ENCODE peak calls at places on chromosomes 3 and 15, in seven cellular contexts. L, I, W, X, T, Z and C are unnamed samples.

GRCh38 chr3:126544596-126545281 is 14.0 kb downstream of the C3orf22 start:
- DNase-seq in L (no peak), W (peak), T (no peak), I (peak), Z (no peak), X (no peak), C (peak)

GRCh38 chr15:83733206-83733605 is 79.3 kb downstream of the ADAMTSL3 start:
- DNase-seq in L (no peak), W (no peak), I (no peak), T (no peak), Z (no peak), X (peak), C (no peak)

GRCh38 chr3:37456270-37456708 is 281.9 kb upstream of the LRRFIP2 start:
- DNase-seq in T (no peak), L (peak), W (peak), Z (no peak), I (no peak), X (peak), C (peak)

GRCh38 chr3:111923095-111923771 is 55.6 kb upstream of the ABHD10 start:
- DNase-seq in Z (no peak), L (no peak), I (no peak), W (no peak), T (no peak), X (no peak), C (no peak)

GRCh38 chr15:88299502-88299901 is 43.0 kb upstream of the NTRK3 start:
- DNase-seq in W (no peak), T (no peak), L (no peak), I (peak), Z (no peak), X (no peak), C (no peak)

GRCh38 chr3:140447991-140448390 is 229.9 kb upstream of the TRIM42 start:
- DNase-seq in I (no peak), L (no peak), T (no peak), W (no peak), Z (no peak), X (no peak), C (no peak)

GRCh38 chr3:71132995-71133730 is 450.4 kb downstream of the FOXP1 start:
- DNase-seq in L (peak), Z (no peak), I (no peak), X (no peak), W (no peak), T (no peak), C (no peak)

GRCh38 chr3:100556656-100557310 is 52.6 kb upstream of the ADGRG7 start:
- DNase-seq in T (no peak), L (no peak), W (no peak), I (no peak), Z (no peak), X (peak), C (no peak)

GRCh38 chr15:67171471-67171870 is 83.0 kb downstream of the AAGAB start:
- DNase-seq in W (no peak), X (no peak), T (no peak), L (no peak), I (no peak), Z (no peak), C (no peak)

GRCh38 chr3:117548600-117548999 is 839.0 kb downstream of the TUSC7 start:
- DNase-seq in W (no peak), T (no peak), Z (no peak), L (no peak), I (no peak), X (no peak), C (no peak)

GRCh38 chr15:77037475-77038209 is 33.3 kb downstream of the TSPAN3 start:
- DNase-seq in Z (no peak), T (peak), L (no peak), I (peak), W (no peak), X (no peak), C (peak)

GRCh38 chr3:24375947-24376384 is 118.7 kb downstream of the THRB start:
- DNase-seq in X (no peak), L (no peak), W (no peak), T (no peak), Z (no peak), I (no peak), C (no peak)

GRCh38 chr3:34056951-34057390 is 258.5 kb downstream of the PDCD6IP start:
- DNase-seq in L (no peak), I (no peak), Z (no peak), W (no peak), X (peak), T (no peak), C (no peak)

DNA sequence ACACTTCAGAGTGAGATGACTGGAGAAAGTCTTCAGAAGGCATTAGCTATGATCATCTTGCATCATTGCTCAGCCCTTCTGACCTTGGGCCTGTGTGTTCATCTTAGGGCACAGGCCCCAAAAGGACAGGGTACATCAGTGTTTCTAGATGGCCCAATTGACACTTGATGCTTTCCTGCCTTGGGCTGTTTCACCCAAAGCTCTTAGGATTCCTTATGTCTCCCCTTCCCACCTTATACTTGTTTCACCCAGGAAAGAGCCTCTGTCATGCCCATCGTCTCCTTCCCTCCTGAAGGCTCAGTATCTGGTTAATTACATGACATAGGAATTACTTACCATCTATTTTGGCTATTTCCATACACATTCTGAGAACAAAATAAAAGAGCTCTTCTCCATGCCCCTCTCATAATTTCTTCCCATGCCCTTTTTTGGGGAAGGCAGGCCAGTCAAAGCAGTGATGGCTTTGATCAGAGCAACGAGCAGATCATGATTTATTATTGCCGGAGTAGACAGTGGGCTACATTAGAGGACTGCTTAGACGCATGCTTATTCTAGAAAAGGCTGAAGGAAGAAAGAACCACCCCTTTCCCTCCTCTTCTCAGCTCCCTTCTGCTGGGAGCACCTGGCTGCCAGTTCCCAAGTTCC is 72.9 kb downstream of the GHSR start:
- DNase-seq in I (no peak), Z (no peak), T (no peak), X (no peak), L (no peak), W (no peak), C (no peak)
- H3K4me3 ChIP-seq in I (no peak), Z (no peak), T (no peak), X (no peak), L (no peak), W (no peak), C (no peak)

DNA sequence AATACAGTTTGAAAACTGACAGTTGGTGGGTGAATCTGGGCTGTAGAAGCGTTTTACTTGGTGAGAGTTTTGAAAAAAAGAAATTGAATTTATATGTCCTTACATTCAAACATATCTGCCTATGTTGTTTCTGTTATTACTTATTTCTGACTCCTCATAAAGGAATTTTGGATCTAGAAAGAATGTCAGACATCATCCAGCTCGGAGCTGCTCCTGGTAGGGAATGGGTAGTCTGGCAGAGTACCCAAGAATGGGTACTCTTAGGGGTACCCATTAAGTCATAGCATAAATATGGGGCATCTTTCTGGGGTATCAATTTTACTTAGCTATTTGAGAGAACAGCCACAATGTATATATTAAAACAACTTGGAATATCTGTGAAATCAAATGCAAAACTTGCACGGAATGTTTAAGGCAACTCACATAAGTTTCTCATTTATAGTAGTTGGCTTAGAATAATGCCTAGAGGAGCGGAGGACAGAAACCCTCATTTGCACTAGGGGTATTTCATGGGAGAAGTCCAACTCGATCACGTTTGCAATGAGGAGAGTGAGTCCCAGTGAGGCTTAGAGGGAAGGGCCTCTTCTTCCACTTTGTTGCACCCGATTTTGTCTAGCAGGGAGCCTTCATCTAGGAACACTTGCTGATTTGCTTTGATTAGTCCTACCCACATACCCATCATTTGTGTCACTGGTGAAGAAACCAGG is 2.4 kb upstream of the LARP6 start:
- DNase-seq in W (no peak), Z (no peak), T (no peak), X (peak), I (no peak), L (no peak), C (no peak)
- H3K4me3 ChIP-seq in W (no peak), Z (no peak), T (no peak), X (peak), I (no peak), L (no peak), C (no peak)

DNA sequence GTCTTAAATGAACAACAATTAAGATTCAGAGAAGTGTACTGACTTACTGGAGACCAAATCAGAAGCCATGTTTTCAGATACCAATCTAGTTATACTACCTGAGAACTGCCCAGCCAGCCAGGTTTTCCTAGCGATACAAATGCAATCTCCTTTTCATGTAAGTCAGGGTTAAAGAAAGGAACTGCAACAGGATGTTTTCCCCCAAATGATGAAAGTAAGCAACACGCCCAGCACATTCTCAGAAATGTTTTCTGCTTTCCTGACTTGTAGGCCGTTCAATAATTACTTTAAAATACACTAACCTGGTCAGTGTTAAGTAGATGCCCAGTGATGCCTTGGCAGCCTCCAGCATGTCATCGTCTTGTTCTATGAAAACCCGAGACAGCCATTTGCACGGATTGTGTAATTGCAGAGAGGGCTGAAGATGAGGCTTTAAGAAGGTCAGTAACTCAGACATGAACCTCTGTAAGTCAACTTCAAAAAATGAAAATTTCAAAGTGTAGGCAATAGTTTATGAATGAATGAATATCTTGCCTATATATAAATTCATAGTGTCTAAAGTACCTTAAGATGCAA is 30.3 kb downstream of the LINS1 start:
- DNase-seq in I (no peak), X (no peak), Z (no peak), L (no peak), T (no peak), W (no peak), C (no peak)
- H3K4me3 ChIP-seq in I (no peak), X (no peak), Z (no peak), L (no peak), T (no peak), W (no peak), C (no peak)

GRCh38 chr15:82064824-82065223 is 19.0 kb upstream of the MEX3B start:
- DNase-seq in T (no peak), W (no peak), Z (no peak), I (no peak), X (peak), L (no peak), C (no peak)
- H3K4me3 ChIP-seq in T (no peak), W (no peak), Z (no peak), I (no peak), X (no peak), L (no peak), C (no peak)

GRCh38 chr3:23079976-23080375 is 123.2 kb upstream of the UBE2E2 start:
- DNase-seq in L (no peak), X (peak), I (no peak), W (no peak), Z (no peak), T (no peak), C (no peak)
- H3K4me3 ChIP-seq in L (no peak), X (no peak), I (no peak), W (no peak), Z (no peak), T (no peak), C (no peak)

DNA sequence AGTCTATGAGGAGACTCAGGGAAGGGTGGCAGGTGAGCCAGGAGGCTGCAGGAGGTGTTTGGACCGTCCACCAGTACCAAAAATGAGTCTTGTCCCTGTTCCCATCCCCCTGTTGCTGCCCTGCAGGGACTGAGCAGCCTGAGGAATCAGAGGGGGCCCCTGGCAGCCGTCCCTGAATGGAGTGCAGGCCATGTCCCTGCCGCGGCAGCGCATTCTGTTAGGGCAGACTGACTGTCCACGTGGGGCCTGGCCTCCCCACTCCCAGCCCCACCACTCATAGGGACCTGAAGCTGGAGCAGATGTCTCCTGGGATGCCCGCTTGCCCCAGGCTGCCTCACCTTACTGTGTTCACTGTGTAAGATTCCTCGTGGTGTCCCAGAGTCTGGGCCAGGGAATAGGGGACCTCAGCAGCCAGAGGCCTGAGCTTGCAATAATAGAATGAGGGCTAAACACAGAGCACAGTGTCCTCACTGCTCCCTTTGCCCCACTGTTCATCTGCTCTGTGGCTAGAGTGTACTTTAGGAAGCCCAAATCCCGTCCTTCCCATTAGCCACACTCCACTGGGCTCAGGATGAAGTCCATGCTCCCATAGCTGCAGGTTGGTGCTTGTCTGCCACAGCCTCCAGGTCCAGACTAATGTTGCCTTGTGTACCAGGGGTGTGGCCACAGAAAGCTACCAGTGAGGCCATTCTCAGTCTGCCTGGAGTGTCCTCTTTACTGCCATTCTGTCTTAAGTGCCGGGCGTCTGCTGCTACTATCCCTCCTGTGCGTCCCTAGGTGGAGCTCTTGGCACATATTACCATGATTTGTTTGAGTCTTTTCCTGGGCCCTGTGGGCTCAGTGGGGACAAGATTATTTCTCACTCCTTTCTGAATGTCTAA is 63.2 kb downstream of the HCN4 start:
- DNase-seq in W (peak), Z (no peak), X (peak), I (peak), T (no peak), L (peak), C (no peak)
- H3K4me3 ChIP-seq in W (no peak), Z (no peak), X (no peak), I (no peak), T (no peak), L (no peak), C (no peak)

GRCh38 chr15:72154316-72154715 is 36.1 kb downstream of the SENP8 start:
- DNase-seq in L (no peak), T (no peak), I (no peak), W (no peak), X (no peak), Z (no peak), C (no peak)

GRCh38 chr15:72155635-72156616 is 37.7 kb downstream of the SENP8 start:
- DNase-seq in X (peak), T (no peak), L (peak), Z (peak), W (peak), I (peak), C (peak)

GRCh38 chr15:72153269-72153668 is 35.1 kb downstream of the SENP8 start:
- DNase-seq in I (no peak), Z (no peak), X (no peak), W (no peak), T (no peak), L (no peak), C (no peak)

GRCh38 chr15:72156928-72157327 is 38.7 kb downstream of the SENP8 start:
- DNase-seq in T (no peak), X (no peak), L (no peak), Z (no peak), W (no peak), I (no peak), C (no peak)

DNA sequence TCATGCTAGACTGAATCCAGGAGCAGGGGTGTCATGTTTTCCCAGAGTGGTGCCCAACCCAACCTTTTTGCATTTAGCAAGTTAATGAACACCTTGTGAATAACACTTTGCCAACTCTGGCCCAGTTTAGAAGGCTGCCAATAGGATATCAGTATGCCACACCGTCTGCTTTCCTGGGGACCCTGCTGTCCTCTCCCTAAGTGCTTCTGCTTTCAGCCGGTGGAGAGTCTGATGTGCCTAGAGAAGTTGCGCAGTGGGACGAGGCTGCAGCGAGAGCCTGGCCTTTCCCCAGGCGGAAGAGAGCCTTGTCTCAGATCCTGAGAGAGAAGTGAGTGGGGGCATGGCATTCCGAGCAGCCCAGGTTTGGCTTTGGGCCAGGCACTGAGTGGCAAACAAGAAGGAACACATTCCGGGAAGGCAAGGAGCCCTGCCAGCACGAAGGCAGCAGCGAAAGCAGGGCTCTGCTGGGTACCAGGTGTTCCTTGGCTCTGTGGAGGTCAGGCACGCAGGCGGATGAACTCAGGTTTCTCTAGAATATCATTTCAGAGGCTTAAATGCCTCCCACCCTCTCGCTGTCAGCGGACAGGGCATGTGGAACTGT is 36.9 kb downstream of the SENP8 start:
- DNase-seq in X (peak), W (peak), T (peak), I (no peak), Z (no peak), L (peak), C (peak)
- H3K4me3 ChIP-seq in X (peak), W (peak), T (peak), I (no peak), Z (no peak), L (no peak), C (peak)

GRCh38 chr15:60006808-60007346 is 2.8 kb downstream of the FOXB1 start:
- DNase-seq in X (no peak), W (no peak), L (no peak), I (no peak), T (no peak), Z (no peak), C (no peak)
- H3K4me3 ChIP-seq in X (peak), W (peak), L (no peak), I (peak), T (peak), Z (peak), C (no peak)